ENCODE peak calls at places on chromosomes 1 and 21, in ten cellular contexts. I, Q, N, F, C, J, P, Y, U and X are unnamed samples.

GRCh38 chr1:218369688-218370511 is 24.8 kb downstream of the TGFB2 start:
- DNase-seq in I (peak; percentile 77), Q (no peak), N (peak; percentile 90), F (no peak), C (no peak), J (no peak), P (no peak), Y (no peak), U (no peak), X (no peak)

GRCh38 chr1:155218854-155219591 is 10.5 kb downstream of the MTX1 start:
- DNase-seq in I (peak; percentile 79), Q (peak; percentile 65), N (peak; percentile 44), F (no peak), C (no peak), J (no peak), P (no peak), Y (no peak), U (peak; percentile 84), X (peak; percentile 16)

GRCh38 chr21:31261759-31262158 is 82.3 kb downstream of the TIAM1 start:
- DNase-seq in I (no peak), Q (no peak), N (no peak), F (no peak), C (no peak), J (no peak), P (no peak), Y (no peak), U (no peak), X (no peak)

GRCh38 chr1:41261926-41262618 is 20.0 kb upstream of the SCMH1 start:
- DNase-seq in I (peak; percentile 23), Q (no peak), N (no peak), F (no peak), C (no peak), J (no peak), P (no peak), Y (no peak), U (no peak), X (no peak)

GRCh38 chr1:183787704-183788103 is 17.2 kb upstream of the RGL1 start:
- DNase-seq in I (no peak), Q (no peak), N (no peak), F (no peak), C (no peak), J (no peak), P (no peak), Y (no peak), U (no peak), X (no peak)

GRCh38 chr1:150695561-150695960 is 1.4 kb downstream of the GOLPH3L start:
- DNase-seq in I (peak; percentile 14), Q (no peak), N (peak; percentile 5), F (no peak), C (no peak), J (no peak), P (no peak), Y (no peak), U (no peak), X (no peak)

GRCh38 chr1:152440635-152441471 is 26.8 kb upstream of the CRNN start:
- DNase-seq in I (peak; percentile 89), Q (peak; percentile 73), N (peak; percentile 55), F (peak; percentile 80), C (peak; percentile 89), J (peak; percentile 68), P (peak; percentile 60), Y (peak; percentile 74), U (peak; percentile 65), X (no peak)

GRCh38 chr1:2242814-2243725 is 15.0 kb downstream of the SKI start:
- DNase-seq in I (peak; percentile 57), Q (no peak), N (no peak), F (no peak), C (no peak), J (peak; percentile 75), P (no peak), Y (no peak), U (no peak), X (peak; percentile 28)

GRCh38 chr1:210259496-210259895 is 26.9 kb downstream of the SERTAD4 start:
- DNase-seq in I (peak; percentile 93), Q (no peak), N (peak; percentile 96), F (no peak), C (no peak), J (no peak), P (no peak), Y (no peak), U (peak; percentile 9), X (no peak)

GRCh38 chr1:236038034-236038433 is 26.9 kb downstream of the NID1 start:
- DNase-seq in I (no peak), Q (no peak), N (no peak), F (no peak), C (no peak), J (no peak), P (no peak), Y (no peak), U (no peak), X (no peak)

GRCh38 chr1:147077936-147078605 is 94.2 kb downstream of the PRKAB2 start:
- DNase-seq in I (no peak), Q (no peak), N (no peak), F (no peak), C (no peak), J (no peak), P (no peak), Y (no peak), U (no peak), X (no peak)

GRCh38 chr1:97350662-97351061 is 570.2 kb downstream of the DPYD start:
- DNase-seq in I (no peak), Q (no peak), N (peak; percentile 64), F (no peak), C (no peak), J (no peak), P (no peak), Y (no peak), U (no peak), X (no peak)

GRCh38 chr1:110875216-110875731 is 2.3 kb downstream of the CD53 start:
- DNase-seq in I (no peak), Q (no peak), N (no peak), F (no peak), C (no peak), J (no peak), P (no peak), Y (no peak), U (no peak), X (no peak)

GRCh38 chr1:35605071-35605881 is 32.2 kb downstream of the TFAP2E start:
- DNase-seq in I (no peak), Q (no peak), N (peak; percentile 35), F (no peak), C (no peak), J (no peak), P (no peak), Y (no peak), U (no peak), X (no peak)
- H3K27ac ChIP-seq in I (no peak overlapping the region), Q (no peak overlapping the region), N (no peak overlapping the region), F (no peak overlapping the region), C (no peak overlapping the region), J (no peak overlapping the region), P (no peak overlapping the region), Y (no peak overlapping the region), U (no peak overlapping the region), X (no peak overlapping the region)

GRCh38 chr21:40421121-40421520 is 425.8 kb downstream of the DSCAM start:
- DNase-seq in I (no peak), Q (no peak), N (no peak), F (no peak), C (no peak), J (no peak), P (no peak), Y (no peak), U (no peak), X (no peak)

GRCh38 chr21:40416572-40416971 is 430.4 kb downstream of the DSCAM start:
- DNase-seq in I (no peak), Q (no peak), N (no peak), F (no peak), C (no peak), J (no peak), P (no peak), Y (no peak), U (no peak), X (no peak)
- H3K27ac ChIP-seq in I (no peak overlapping the region), Q (no peak overlapping the region), N (no peak overlapping the region), F (no peak overlapping the region), C (no peak overlapping the region), J (no peak overlapping the region), P (no peak overlapping the region), Y (no peak overlapping the region), U (no peak overlapping the region), X (no peak overlapping the region)

GRCh38 chr1:206893380-206893779 is 3.9 kb upstream of the IL24 start:
- DNase-seq in I (no peak), Q (no peak), N (no peak), F (no peak), C (no peak), J (no peak), P (no peak), Y (no peak), U (no peak), X (no peak)

GRCh38 chr1:206895837-206896242 is 1.4 kb upstream of the IL24 start:
- DNase-seq in I (peak; percentile 85), Q (no peak), N (peak; percentile 22), F (no peak), C (peak; percentile 23), J (no peak), P (no peak), Y (no peak), U (no peak), X (no peak)

GRCh38 chr1:206897175-206897574 is at the start of gene IL24:
- DNase-seq in I (peak; percentile 39), Q (no peak), N (no peak), F (no peak), C (no peak), J (no peak), P (no peak), Y (no peak), U (no peak), X (no peak)

GRCh38 chr1:206896261-206896660 is 982 bp upstream of the IL24 start:
- DNase-seq in I (no peak), Q (no peak), N (no peak), F (no peak), C (no peak), J (no peak), P (no peak), Y (no peak), U (no peak), X (no peak)

DNA sequence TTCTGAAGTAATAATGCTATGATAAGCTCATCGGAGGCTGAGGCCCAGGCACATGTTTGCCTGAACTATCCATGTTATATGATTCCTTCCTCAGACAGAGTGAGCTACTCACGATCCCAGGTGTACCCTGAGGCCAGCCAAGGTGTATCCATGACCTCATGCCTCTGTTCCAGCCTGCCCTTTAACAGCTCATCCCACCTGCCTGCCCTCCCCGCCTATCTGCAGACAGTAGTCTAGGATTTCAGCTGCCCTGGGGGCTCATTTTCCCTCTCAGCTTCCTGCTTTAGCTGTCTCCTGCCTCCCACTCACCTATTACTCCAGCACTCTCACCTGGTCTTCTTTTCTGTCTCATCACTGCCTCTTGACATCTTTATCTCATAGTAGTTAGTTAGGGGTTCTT is 1.9 kb upstream of the IL24 start:
- DNase-seq in I (no peak), Q (no peak), N (no peak), F (no peak), C (no peak), J (no peak), P (no peak), Y (no peak), U (no peak), X (no peak)
- H3K27ac ChIP-seq in I (peak overlapping the region; percentile 83), Q (no peak overlapping the region), N (peak overlapping the region; percentile 83), F (no peak overlapping the region), C (peak overlapping the region; percentile 74), J (no peak overlapping the region), P (no peak overlapping the region), Y (no peak overlapping the region), U (no peak overlapping the region), X (no peak overlapping the region)

DNA sequence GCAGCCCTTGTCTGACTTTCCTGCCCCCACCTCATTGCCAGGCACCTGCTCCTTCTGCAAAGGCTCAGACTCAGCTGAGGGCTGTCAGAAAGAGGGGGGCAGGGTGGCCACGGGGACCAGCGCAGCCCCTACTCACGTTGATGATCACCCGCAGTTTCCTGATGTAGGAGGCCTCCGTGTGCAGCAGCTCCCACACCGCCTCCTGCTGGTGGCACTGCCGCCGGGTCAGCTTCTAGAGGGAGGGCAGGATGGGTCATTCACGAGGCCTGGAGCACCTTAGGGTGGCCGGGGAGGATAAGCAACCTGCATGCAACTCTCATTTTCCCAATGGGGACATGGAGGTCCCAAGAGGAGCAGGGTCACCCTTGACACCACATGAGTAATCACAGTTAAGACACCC is 6.4 kb upstream of the TNFRSF25 start:
- DNase-seq in I (no peak), Q (no peak), N (no peak), F (no peak), C (no peak), J (no peak), P (no peak), Y (no peak), U (no peak), X (no peak)
- H3K27ac ChIP-seq in I (no peak overlapping the region), Q (no peak overlapping the region), N (no peak overlapping the region), F (no peak overlapping the region), C (no peak overlapping the region), J (no peak overlapping the region), P (no peak overlapping the region), Y (no peak overlapping the region), U (no peak overlapping the region), X (no peak overlapping the region)